ENCODE peak calls at places on chromosomes 12 and 14, in four cellular contexts. One of them, this sample, is unnamed.

GRCh38 chr14:92850492-92850891 is 56.4 kb downstream of the GOLGA5 start:
- DNase-seq in amniotic stem cell: no peak
- DNase-seq in CD4-positive, CD25-positive, alpha-beta regulatory T cell: no peak
- DNase-seq in GM19239: no peak
- DNase-seq in this sample: no peak

GRCh38 chr14:33465952-33466700 is 484.7 kb downstream of the EGLN3 start:
- DNase-seq in GM19239: no peak
- DNase-seq in amniotic stem cell: no peak
- DNase-seq in CD4-positive, CD25-positive, alpha-beta regulatory T cell: no peak
- DNase-seq in this sample: no peak

GRCh38 chr12:43776498-43776897 is 17.7 kb downstream of the IRAK4 start:
- DNase-seq in CD4-positive, CD25-positive, alpha-beta regulatory T cell: peak
- DNase-seq in GM19239: no peak
- DNase-seq in amniotic stem cell: no peak
- DNase-seq in this sample: no peak

GRCh38 chr12:177336-177979 is 36.5 kb downstream of the SLC6A12 start:
- DNase-seq in GM19239: no peak
- DNase-seq in amniotic stem cell: no peak
- DNase-seq in CD4-positive, CD25-positive, alpha-beta regulatory T cell: no peak
- DNase-seq in this sample: no peak

GRCh38 chr12:62227091-62227490 is 33.1 kb upstream of the USP15 start:
- DNase-seq in amniotic stem cell: no peak
- DNase-seq in CD4-positive, CD25-positive, alpha-beta regulatory T cell: no peak
- DNase-seq in GM19239: no peak
- DNase-seq in this sample: no peak

GRCh38 chr12:58285551-58285950 is 344.2 kb downstream of the ATP23 start:
- DNase-seq in amniotic stem cell: no peak
- DNase-seq in CD4-positive, CD25-positive, alpha-beta regulatory T cell: no peak
- DNase-seq in GM19239: no peak
- DNase-seq in this sample: no peak

GRCh38 chr14:86038401-86038985 is 508.5 kb downstream of the FLRT2 start:
- DNase-seq in CD4-positive, CD25-positive, alpha-beta regulatory T cell: peak
- DNase-seq in amniotic stem cell: no peak
- DNase-seq in GM19239: peak
- DNase-seq in this sample: peak

GRCh38 chr14:96631621-96632362 is 129.6 kb downstream of the PAPOLA start:
- DNase-seq in amniotic stem cell: no peak
- DNase-seq in CD4-positive, CD25-positive, alpha-beta regulatory T cell: no peak
- DNase-seq in GM19239: no peak
- DNase-seq in this sample: no peak

GRCh38 chr12:33830070-33830469 is 192.2 kb upstream of the ALG10 start:
- DNase-seq in GM19239: no peak
- DNase-seq in amniotic stem cell: no peak
- DNase-seq in CD4-positive, CD25-positive, alpha-beta regulatory T cell: no peak
- DNase-seq in this sample: no peak

GRCh38 chr12:65827827-65828231 is 3.5 kb downstream of the HMGA2 start:
- DNase-seq in amniotic stem cell: no peak
- DNase-seq in GM19239: no peak
- DNase-seq in CD4-positive, CD25-positive, alpha-beta regulatory T cell: no peak
- DNase-seq in this sample: no peak

GRCh38 chr12:116524964-116525379 is 34.2 kb upstream of the MAP1LC3B2 start:
- DNase-seq in amniotic stem cell: no peak
- DNase-seq in GM19239: no peak
- DNase-seq in CD4-positive, CD25-positive, alpha-beta regulatory T cell: no peak
- DNase-seq in this sample: no peak

This sample was measured in iPS DF 6.9.